ENCODE peak calls at places on chromosomes 16 and 17, in five cellular contexts. X is pancreas, G is spleen, L is heart right ventricle, N is adrenal gland. M is an unnamed sample.

GRCh38 chr16:85085721-85086120 is 26.6 kb downstream of the CIBAR2 start:
- DNase-seq in X (no peak), G (no peak), L (no peak), N (no peak), M (no peak)

GRCh38 chr17:78390241-78391050 is 12.0 kb downstream of the PGS1 start:
- DNase-seq in X (no peak), G (no peak), L (peak; percentile 38), N (no peak), M (peak; percentile 54)

GRCh38 chr17:60079401-60079861 is 710 bp upstream of the HEATR6 start:
- DNase-seq in X (no peak), G (no peak), L (no peak), N (peak; percentile 19), M (no peak)

GRCh38 chr17:73773702-73774101 is 129.5 kb upstream of the SDK2 start:
- DNase-seq in X (no peak), G (no peak), L (no peak), N (no peak), M (no peak)

GRCh38 chr17:57874434-57875108 is 24.7 kb upstream of the MRPS23 start:
- DNase-seq in X (peak; percentile 51), G (peak; percentile 86), L (peak; percentile 90), N (peak; percentile 80), M (peak; percentile 90)

GRCh38 chr16:88406096-88407041 is 23.6 kb downstream of the ZNF469 start:
- DNase-seq in X (no peak), G (no peak), L (no peak), N (no peak), M (no peak)

GRCh38 chr17:31538080-31538762 is 146.7 kb downstream of the RAB11FIP4 start:
- DNase-seq in X (no peak), G (peak; percentile 86), L (no peak), N (no peak), M (no peak)

GRCh38 chr16:10749680-10750035 is 6.0 kb downstream of the NUBP1 start:
- DNase-seq in X (no peak), G (no peak), L (peak; percentile 24), N (peak; percentile 53), M (peak; percentile 15)

GRCh38 chr16:4855371-4855770 is 8.1 kb downstream of the UBN1 start:
- DNase-seq in X (no peak), G (no peak), L (no peak), N (no peak), M (no peak)

GRCh38 chr17:2695243-2695960 is 16.2 kb downstream of the CLUH start:
- DNase-seq in X (no peak), G (peak; percentile 59), L (no peak), N (no peak), M (no peak)

GRCh38 chr17:83124871-83125514 is 45.6 kb downstream of the METRNL start:
- DNase-seq in X (no peak), G (peak; percentile 58), L (no peak), N (no peak), M (no peak)

GRCh38 chr17:51947160-51947559 is 211.4 kb downstream of the CA10 start:
- DNase-seq in X (no peak), G (no peak), L (no peak), N (no peak), M (no peak)

GRCh38 chr17:27257031-27257357 is 36.9 kb upstream of the WSB1 start:
- DNase-seq in X (no peak), G (no peak), L (no peak), N (no peak), M (no peak)

GRCh38 chr17:27263386-27263785 is 30.5 kb upstream of the WSB1 start:
- DNase-seq in X (no peak), G (no peak), L (no peak), N (no peak), M (no peak)

GRCh38 chr17:27264068-27264812 is 29.7 kb upstream of the WSB1 start:
- DNase-seq in X (no peak), G (no peak), L (no peak), N (no peak), M (no peak)

GRCh38 chr17:27256225-27257030 is 37.5 kb upstream of the WSB1 start:
- DNase-seq in X (no peak), G (no peak), L (no peak), N (no peak), M (no peak)

DNA sequence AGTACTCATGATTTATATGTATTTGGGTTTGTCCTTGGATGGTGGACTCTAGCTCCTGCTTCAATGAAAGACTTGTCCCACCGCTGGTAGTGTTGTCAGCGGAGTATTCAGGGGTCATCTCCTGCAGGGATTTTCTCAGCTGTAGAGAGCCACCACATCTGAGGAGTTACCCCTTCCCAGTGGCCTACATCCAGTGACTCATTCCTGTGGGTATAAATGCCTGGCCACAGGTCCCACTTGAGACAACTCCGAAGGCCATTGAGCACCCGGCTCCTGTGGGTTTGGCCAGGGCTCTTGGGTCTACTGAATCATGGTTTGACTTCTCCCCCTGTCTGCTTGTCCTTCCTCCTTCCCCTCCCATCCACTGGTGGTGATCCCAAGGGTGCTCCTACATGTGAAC is 34.6 kb upstream of the WSB1 start:
- DNase-seq in X (no peak), G (no peak), L (no peak), N (no peak), M (no peak)
- TF ChIP-seq CTCF in X (no peak), G (no peak), L (no peak), N (no peak), M (no peak)

GRCh38 chr16:51151951-51152663 is 1.0 kb upstream of the SALL1 start:
- DNase-seq in X (peak; percentile 28), G (no peak), L (peak; percentile 71), N (no peak), M (peak; percentile 97)
- H3K27ac ChIP-seq in X (no peak overlapping the region), G (no peak overlapping the region), L (no peak overlapping the region), N (no peak overlapping the region), M (peak overlapping the region; percentile 98)

GRCh38 chr17:38567350-38567749 is 38.4 kb downstream of the SRCIN1 start:
- DNase-seq in X (no peak), G (no peak), L (no peak), N (no peak), M (no peak)
- H3K27me3 ChIP-seq in X (peaks cover 4% of the 10 kb centered on the region), G (peaks cover 45% of the 10 kb centered on the region), L (peaks cover 99% of the 10 kb centered on the region), N (peaks cover 64% of the 10 kb centered on the region), M (no peaks in the 10 kb centered on the region)

GRCh38 chr16:67842509-67843342 is 606 bp downstream of the THAP11 start:
- DNase-seq in X (peak; percentile 50), G (peak; percentile 93), L (peak; percentile 51), N (peak; percentile 64), M (peak; percentile 82)
- TF ChIP-seq CTCF in X (no peak), G (peak; percentile 35), L (peak; percentile 47), N (peak; percentile 45), M (no peak)

DNA sequence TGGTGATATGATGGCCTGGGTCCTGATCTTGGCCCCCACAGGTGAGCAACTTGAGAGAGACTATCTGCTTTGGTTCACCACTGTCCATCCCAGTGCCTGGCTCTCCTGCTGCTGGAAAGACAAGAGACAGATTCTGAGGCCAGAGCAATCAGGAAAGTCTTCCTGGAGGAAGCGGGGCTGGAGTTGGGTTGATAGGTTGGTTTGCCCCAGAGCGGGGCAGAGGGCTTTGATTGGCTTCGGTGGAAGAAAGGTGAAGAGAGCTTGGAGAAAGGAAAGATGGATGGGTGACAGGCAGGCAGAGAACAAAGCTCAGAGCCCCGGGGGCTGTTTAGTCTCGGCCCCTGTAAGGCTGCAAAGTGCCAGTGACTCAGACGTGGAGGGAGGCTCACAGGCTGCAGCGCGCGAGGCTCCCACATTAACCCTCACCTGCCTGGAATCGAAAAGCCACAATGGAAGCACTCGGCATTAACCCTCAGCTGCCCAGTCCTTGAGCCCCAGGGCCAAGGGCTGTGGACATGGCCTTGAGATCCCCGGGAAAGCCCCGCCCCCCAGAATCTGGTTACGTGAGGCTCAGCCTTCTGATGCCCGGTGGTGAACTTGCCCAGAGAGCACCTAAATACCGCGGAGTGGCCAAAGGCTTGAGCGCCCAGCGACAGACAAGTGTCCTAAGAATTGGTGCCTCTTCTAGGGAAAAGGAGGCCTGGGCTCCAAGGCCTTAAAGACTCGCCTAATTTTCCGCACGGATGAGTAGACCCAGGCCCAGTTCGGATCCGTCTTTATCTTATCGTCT is 988 bp upstream of the CPNE2 start:
- DNase-seq in X (peak; percentile 55), G (no peak), L (peak; percentile 36), N (peak; percentile 34), M (no peak)
- H3K27ac ChIP-seq in X (no peak overlapping the region), G (no peak overlapping the region), L (peak overlapping the region; percentile 93), N (no peak overlapping the region), M (peak overlapping the region; percentile 96)

DNA sequence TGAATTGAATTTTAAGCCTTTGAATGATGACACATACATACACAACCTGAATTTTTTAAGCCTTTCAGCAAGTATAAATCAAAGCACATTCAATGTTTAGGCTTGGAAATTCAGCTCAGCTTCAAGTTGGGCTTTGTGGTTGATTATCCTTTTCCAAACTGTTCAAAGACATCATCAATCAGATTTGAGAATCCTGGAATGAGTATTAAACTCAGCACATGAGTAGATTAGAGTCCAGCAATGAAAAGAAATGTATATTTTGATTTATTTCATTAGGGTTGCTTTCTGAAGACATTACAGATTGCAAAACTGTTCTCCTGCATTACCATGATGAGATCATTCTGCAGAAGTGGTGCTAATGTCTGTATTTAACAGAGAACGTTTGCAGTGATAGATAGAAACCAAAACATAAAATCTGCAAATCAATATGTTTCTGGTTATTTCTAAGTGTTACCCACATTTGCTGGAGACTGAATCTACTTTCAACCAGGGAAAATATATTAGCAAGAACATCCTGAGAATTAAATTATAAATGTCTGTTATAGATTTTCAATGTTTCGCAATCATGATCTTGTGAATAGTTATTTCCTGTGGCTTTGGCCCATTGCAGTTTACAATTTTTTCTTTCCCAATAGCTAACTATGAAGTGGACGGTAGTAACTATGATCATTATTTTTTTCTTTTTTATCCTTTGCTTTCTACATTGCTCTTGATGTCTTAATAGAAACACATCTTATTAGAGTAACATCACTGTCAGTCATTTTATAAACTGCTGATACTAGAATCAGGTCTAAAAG is 1125.7 kb upstream of the GOT2 start:
- DNase-seq in X (no peak), G (no peak), L (no peak), N (no peak), M (no peak)
- H3K27me3 ChIP-seq in X (no peaks in the 10 kb centered on the region), G (no peaks in the 10 kb centered on the region), L (no peaks in the 10 kb centered on the region), N (no peaks in the 10 kb centered on the region), M (no peaks in the 10 kb centered on the region)